ENCODE peak calls at places on chromosomes 12 and 14, in four cellular contexts. Y is GM12878, X is SK-N-SH, L is K562. I is an unnamed sample.

GRCh38 chr14:103408491-103409155 is 23.4 kb downstream of the MARK3 start:
- DNase-seq in Y (no peak), X (no peak), L (no peak), I (no peak)

GRCh38 chr14:100633406-100633805 is 46.2 kb upstream of the BEGAIN start:
- DNase-seq in Y (no peak), X (no peak), L (no peak), I (no peak)

GRCh38 chr12:56715798-56716197 is 9.3 kb downstream of the NACA start:
- DNase-seq in Y (no peak), X (no peak), L (no peak), I (no peak)

GRCh38 chr12:98126637-98127335 is 388.6 kb upstream of the TMPO start:
- DNase-seq in Y (no peak), X (no peak), L (no peak), I (peak; percentile 35)

GRCh38 chr12:131049569-131050339 is 96.0 kb downstream of the ADGRD1 start:
- DNase-seq in Y (no peak), X (no peak), L (no peak), I (no peak)

GRCh38 chr14:92780444-92780843 is 13.7 kb upstream of the GOLGA5 start:
- DNase-seq in Y (no peak), X (no peak), L (no peak), I (no peak)

GRCh38 chr12:93089805-93090569 is 160.9 kb upstream of the EEA1 start:
- DNase-seq in Y (no peak), X (no peak), L (peak; percentile 38), I (no peak)

GRCh38 chr12:109741286-109741969 is 27.8 kb downstream of the FAM222A start:
- DNase-seq in Y (no peak), X (peak; percentile 24), L (no peak), I (no peak)

GRCh38 chr12:124391340-124392261 is 96.7 kb downstream of the RFLNA start:
- DNase-seq in Y (peak; percentile 28), X (no peak), L (peak; percentile 44), I (no peak)

GRCh38 chr12:12408265-12408690 is 51.4 kb downstream of the BORCS5 start:
- DNase-seq in Y (peak; percentile 25), X (no peak), L (no peak), I (no peak)

GRCh38 chr14:69432364-69432763 is 33.9 kb downstream of the SLC39A9 start:
- DNase-seq in Y (no peak), X (no peak), L (no peak), I (no peak)

GRCh38 chr12:93135286-93136239 is 206.5 kb upstream of the EEA1 start:
- DNase-seq in Y (no peak), X (no peak), L (no peak), I (peak; percentile 91)

GRCh38 chr12:6538420-6539275 is 4.3 kb downstream of the GAPDH start:
- DNase-seq in Y (no peak), X (peak; percentile 40), L (no peak), I (peak; percentile 6)

GRCh38 chr12:113891737-113892520 is 74.2 kb downstream of the RBM19 start:
- DNase-seq in Y (no peak), X (no peak), L (no peak), I (no peak)

GRCh38 chr12:124411953-124412645 is 117.2 kb downstream of the RFLNA start:
- DNase-seq in Y (no peak), X (no peak), L (no peak), I (no peak)

GRCh38 chr12:130968611-130969010 is 14.9 kb downstream of the ADGRD1 start:
- DNase-seq in Y (no peak), X (no peak), L (no peak), I (no peak)

GRCh38 chr12:101642115-101643067 is 47.6 kb downstream of the MYBPC1 start:
- DNase-seq in Y (no peak), X (peak; percentile 14), L (peak; percentile 23), I (no peak)

GRCh38 chr12:53231859-53232640 is at the start of gene RARG:
- DNase-seq in Y (no peak), X (peak; percentile 93), L (peak; percentile 51), I (no peak)

GRCh38 chr14:51507556-51508511 is 143.9 kb upstream of the FRMD6 start:
- DNase-seq in Y (no peak), X (peak; percentile 68), L (no peak), I (no peak)

GRCh38 chr12:82210882-82211281 is 147.3 kb downstream of the CCDC59 start:
- DNase-seq in Y (no peak), X (no peak), L (no peak), I (no peak)

GRCh38 chr14:55309761-55310365 is 38.6 kb downstream of the FBXO34 start:
- DNase-seq in Y (no peak), X (no peak), L (no peak), I (no peak)

GRCh38 chr14:101518611-101519048 is 42.7 kb upstream of the DIO3 start:
- DNase-seq in Y (no peak), X (no peak), L (no peak), I (no peak)

GRCh38 chr14:79910086-79910485 is 301.2 kb downstream of the DIO2 start:
- DNase-seq in Y (no peak), X (no peak), L (no peak), I (no peak)

GRCh38 chr12:116443706-116444589 is 115.2 kb upstream of the MAP1LC3B2 start:
- DNase-seq in Y (no peak), X (no peak), L (no peak), I (no peak)

GRCh38 chr12:6778571-6779550 is 6.5 kb downstream of the LAG3 start:
- DNase-seq in Y (peak; percentile 72), X (peak; percentile 94), L (peak; percentile 83), I (peak; percentile 85)

GRCh38 chr14:59251811-59252771 is 63.6 kb downstream of the DAAM1 start:
- DNase-seq in Y (no peak), X (no peak), L (no peak), I (no peak)

GRCh38 chr12:131388164-131388795 is 322.6 kb upstream of the SFSWAP start:
- DNase-seq in Y (no peak), X (peak; percentile 68), L (no peak), I (no peak)

GRCh38 chr14:65461730-65462129 is 49.2 kb downstream of the FUT8 start:
- DNase-seq in Y (peak; percentile 41), X (no peak), L (no peak), I (no peak)

GRCh38 chr12:94762259-94762942 is 112.0 kb upstream of the TMCC3 start:
- DNase-seq in Y (peak; percentile 56), X (no peak), L (no peak), I (no peak)

GRCh38 chr12:15278816-15279658 is 43.3 kb upstream of the PTPRO start:
- DNase-seq in Y (no peak), X (peak; percentile 63), L (no peak), I (no peak)

GRCh38 chr12:643478-644292 is 19.6 kb downstream of the NINJ2 start:
- DNase-seq in Y (no peak), X (no peak), L (peak; percentile 28), I (no peak)

GRCh38 chr14:29310757-29311156 is 544.2 kb downstream of the FOXG1 start:
- DNase-seq in Y (no peak), X (no peak), L (no peak), I (no peak)

GRCh38 chr14:104536942-104537612 is 42.5 kb upstream of the C14orf180 start:
- DNase-seq in Y (no peak), X (no peak), L (no peak), I (no peak)

GRCh38 chr12:87231818-87232217 is 797.4 kb downstream of the C12orf50 start:
- DNase-seq in Y (no peak), X (no peak), L (no peak), I (no peak)

DNA sequence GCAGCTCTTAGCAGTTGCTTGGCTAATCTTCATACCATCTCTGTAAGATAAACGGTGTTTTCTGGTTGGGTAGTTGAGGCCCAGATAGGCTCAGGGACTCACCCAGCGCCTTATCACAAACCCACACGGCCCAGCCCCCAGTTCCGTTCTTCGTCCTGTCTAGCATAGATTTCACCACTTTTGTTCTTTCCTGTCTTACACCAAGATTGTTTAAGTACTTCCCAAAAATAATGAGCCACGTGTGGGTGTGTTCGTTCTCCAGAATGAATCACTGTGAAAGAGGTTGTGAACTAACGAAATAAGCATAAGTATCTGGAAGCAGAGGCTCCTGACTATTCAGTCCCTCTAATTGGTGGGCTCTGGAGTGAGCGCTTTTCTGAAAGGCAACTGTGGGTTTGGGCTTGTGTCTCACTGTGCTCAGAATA is 21.4 kb downstream of the ACVR1B start:
- DNase-seq in Y (no peak), X (no peak), L (peak; percentile 83), I (no peak)
- TF ChIP-seq NFIC in Y (no peak), X (no peak), L (peak; percentile 80), I (no peak)

DNA sequence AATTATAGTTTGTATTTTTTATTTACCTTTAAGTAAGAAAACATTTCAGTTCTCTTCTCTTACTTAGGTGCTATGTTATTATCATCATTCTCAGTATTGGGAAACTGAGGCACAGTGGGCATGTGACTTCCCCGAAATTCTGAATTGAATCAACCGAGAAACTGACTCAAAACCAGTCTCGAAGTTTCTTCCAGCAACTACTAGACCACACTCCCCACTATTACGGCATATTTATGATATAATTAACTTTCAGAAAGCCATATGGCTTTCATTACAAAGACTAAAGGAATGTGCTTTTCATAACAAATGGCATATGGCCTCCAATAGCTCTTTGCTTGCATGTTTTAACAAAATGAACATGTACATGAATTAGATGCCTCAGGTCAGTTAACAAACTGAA is 182.8 kb upstream of the SLC38A2 start:
- DNase-seq in Y (no peak), X (peak; percentile 31), L (no peak), I (no peak)
- H3K4me1 ChIP-seq in Y (no peaks in the 10 kb centered on the region), X (peaks cover 5% of the 10 kb centered on the region), L (peaks cover 3% of the 10 kb centered on the region), I (peaks cover 20% of the 10 kb centered on the region)

GRCh38 chr12:99984271-99985128 is at the start of gene ANKS1B:
- DNase-seq in Y (no peak), X (peak; percentile 89), L (peak; percentile 57), I (no peak)

GRCh38 chr12:99985129-99985570 is 414 bp upstream of the ANKS1B start:
- DNase-seq in Y (no peak), X (no peak), L (no peak), I (no peak)

GRCh38 chr12:99983721-99984258 is 946 bp downstream of the ANKS1B start:
- DNase-seq in Y (no peak), X (peak; percentile 52), L (no peak), I (no peak)

GRCh38 chr12:99981639-99982190 is 3.0 kb downstream of the ANKS1B start:
- DNase-seq in Y (no peak), X (no peak), L (no peak), I (no peak)

GRCh38 chr12:99985631-99986030 is 895 bp upstream of the ANKS1B start:
- DNase-seq in Y (no peak), X (no peak), L (no peak), I (no peak)
- H3K4me3 ChIP-seq in Y (peak overlapping the region; percentile 16), X (peak overlapping the region; percentile 83), L (no peak overlapping the region), I (no peak overlapping the region)

DNA sequence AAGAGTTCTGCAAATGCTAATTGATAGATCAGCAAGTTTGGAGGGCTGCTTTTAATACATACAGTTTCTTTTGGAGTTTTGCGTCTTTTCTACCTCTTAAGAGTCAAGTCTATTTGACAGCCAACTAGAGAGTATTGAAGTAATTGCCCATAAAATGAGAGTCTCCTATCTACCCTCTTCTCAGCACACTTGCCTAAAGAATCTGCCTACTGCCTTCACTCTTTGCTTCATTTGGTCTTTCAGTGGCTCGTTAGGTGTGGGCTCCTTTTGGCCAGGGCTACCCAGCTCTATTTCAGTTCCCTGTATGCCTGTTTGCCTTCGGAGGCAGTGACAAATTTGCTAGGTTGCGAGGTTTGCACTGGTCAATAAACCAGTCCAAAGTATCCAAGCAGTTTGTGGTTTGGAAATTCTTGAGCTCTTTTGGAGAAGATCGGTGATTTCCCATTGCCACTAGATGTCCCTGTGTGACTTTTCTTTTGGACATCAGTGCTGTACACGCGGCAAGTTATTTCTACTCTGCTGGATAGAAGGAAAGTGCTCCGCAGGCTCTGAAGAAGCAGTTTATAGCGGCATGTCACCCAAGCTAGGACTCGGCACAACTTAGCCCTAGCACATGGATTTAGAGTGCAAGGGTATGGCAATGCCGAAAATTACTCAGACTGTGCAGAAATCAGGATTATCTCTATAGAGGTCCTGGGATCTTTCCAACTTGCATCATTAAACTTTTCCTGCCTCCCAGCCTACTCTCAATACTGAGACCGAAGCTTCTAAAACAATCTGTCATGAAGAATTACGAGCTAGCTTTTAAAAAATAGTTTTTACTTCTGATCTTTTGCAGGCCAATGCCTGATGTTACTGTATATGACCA is 38.6 kb downstream of the MGST1 start:
- DNase-seq in Y (peak; percentile 5), X (peak; percentile 51), L (peak; percentile 3), I (peak; percentile 88)
- TF ChIP-seq NFIC in Y (no peak), X (no peak), L (no peak), I (no peak)

I was measured in HepG2.